ENCODE peak calls at places on chromosomes 11 and 22, in four cellular contexts. U, Q, F and R are unnamed samples.

GRCh38 chr11:103947566-103947919 is 88.9 kb upstream of the DDI1 start:
- DNase-seq in Q (peak; percentile 54), F (no peak), U (no peak), R (no peak)

GRCh38 chr11:68843703-68844312 is 2.1 kb upstream of the CPT1A start:
- DNase-seq in U (no peak), F (peak; percentile 67), Q (no peak), R (peak; percentile 67)

GRCh38 chr11:2553886-2554285 is 109.1 kb downstream of the KCNQ1 start:
- DNase-seq in F (no peak), Q (no peak), U (no peak), R (no peak)

GRCh38 chr11:15617126-15617525 is 502.4 kb downstream of the INSC start:
- DNase-seq in F (no peak), U (no peak), Q (no peak), R (no peak)

GRCh38 chr11:65399845-65400244 is 13.4 kb downstream of the FRMD8 start:
- DNase-seq in Q (no peak), F (no peak), U (no peak), R (no peak)

GRCh38 chr11:59615132-59615636 is 390 bp downstream of the OSBP start:
- DNase-seq in Q (no peak), F (peak; percentile 5), U (peak; percentile 66), R (peak; percentile 24)

GRCh38 chr22:41596776-41597634 is 7.4 kb upstream of the PMM1 start:
- DNase-seq in F (peak; percentile 54), Q (peak; percentile 48), U (peak; percentile 61), R (no peak)

GRCh38 chr22:23305321-23305910 is 125.1 kb downstream of the BCR start:
- DNase-seq in U (no peak), F (no peak), Q (peak; percentile 93), R (no peak)

GRCh38 chr11:113876798-113877672 is 1.7 kb upstream of the USP28 start:
- DNase-seq in Q (no peak), U (peak; percentile 17), F (no peak), R (no peak)

GRCh38 chr11:119764108-119764874 is 35.3 kb upstream of the NECTIN1 start:
- DNase-seq in U (no peak), Q (no peak), F (no peak), R (no peak)

GRCh38 chr11:8207080-8208000 is 38.5 kb upstream of the RIC3 start:
- DNase-seq in U (no peak), F (no peak), Q (no peak), R (no peak)
- TF ChIP-seq EZH2 in U (no peak), F (no peak), Q (no peak), R (no peak)

GRCh38 chr22:26643368-26644100 is 13.9 kb upstream of the MIAT start:
- DNase-seq in Q (no peak), F (no peak), U (no peak), R (no peak)

GRCh38 chr22:26648011-26648497 is 9.3 kb upstream of the MIAT start:
- DNase-seq in Q (no peak), F (peak; percentile 88), U (no peak), R (no peak)

GRCh38 chr22:26642465-26643367 is 14.7 kb upstream of the MIAT start:
- DNase-seq in U (peak; percentile 84), F (no peak), Q (no peak), R (no peak)

GRCh38 chr22:26648761-26649363 is 8.5 kb upstream of the MIAT start:
- DNase-seq in U (no peak), Q (no peak), F (no peak), R (no peak)

GRCh38 chr22:26646158-26646557 is 11.2 kb upstream of the MIAT start:
- DNase-seq in U (no peak), Q (no peak), F (no peak), R (no peak)
- TF ChIP-seq MAX in U (no peak), Q (no peak), F (no peak), R (no peak)

GRCh38 chr11:101129203-101129943 is at the start of gene PGR:
- DNase-seq in Q (no peak), U (peak; percentile 61), F (no peak), R (no peak)
- TF ChIP-seq EZH2 in Q (no peak), U (no peak), F (peak; percentile 62), R (no peak)

DNA sequence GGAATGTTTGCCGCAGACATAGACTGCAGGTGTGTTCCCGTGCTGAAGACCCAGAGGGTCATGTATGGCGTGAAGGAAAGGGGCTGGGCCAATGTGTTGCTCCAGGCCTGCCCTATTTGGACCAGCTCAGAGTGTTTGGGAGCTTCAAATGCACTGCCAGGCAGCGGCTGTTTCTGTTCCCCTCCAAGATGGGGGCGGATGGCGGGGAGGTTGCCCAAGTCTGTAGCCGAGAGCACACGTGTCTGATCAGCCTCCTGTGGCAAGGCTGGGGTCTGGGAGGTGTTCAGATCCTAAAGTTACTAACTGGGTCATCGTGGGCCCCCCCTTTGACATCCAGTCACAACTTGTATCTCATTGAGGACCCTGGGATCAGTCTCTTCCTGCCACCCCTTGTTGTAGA is 45.5 kb downstream of the CACNA1I start:
- DNase-seq in F (no peak), Q (no peak), U (no peak), R (no peak)
- TF ChIP-seq MAX in F (no peak), Q (no peak), U (no peak), R (no peak)

DNA sequence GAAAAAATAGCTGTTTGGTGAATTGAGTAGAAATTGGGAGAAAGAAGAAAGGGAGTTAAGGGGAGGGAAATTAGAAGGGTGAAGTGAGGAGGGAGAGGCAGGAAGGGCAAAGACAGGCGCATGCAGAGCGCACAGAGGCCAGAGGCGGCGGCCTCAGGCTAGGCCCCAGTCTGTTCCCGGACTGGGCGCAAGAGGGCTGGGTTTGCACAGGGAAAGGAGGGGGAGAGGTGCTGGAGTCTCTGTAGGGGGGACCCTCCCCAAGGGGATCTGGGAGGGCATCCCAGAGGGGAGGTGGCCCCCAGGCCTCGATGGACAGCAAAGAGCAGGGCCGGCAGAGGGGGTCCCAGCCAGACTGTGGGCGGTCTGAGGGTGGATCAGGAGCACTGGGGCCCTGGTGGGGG is 1.3 kb upstream of the FLRT1 start:
- DNase-seq in F (no peak), U (peak; percentile 39), Q (no peak), R (no peak)
- TF ChIP-seq EZH2 in F (no peak), U (no peak), Q (no peak), R (no peak)